ENCODE peak calls at places on chromosomes 11 and 22, in four cellular contexts. B, I, Q and V are unnamed samples.

GRCh38 chr11:66886671-66887221 is 29.9 kb downstream of the LRFN4 start:
- DNase-seq in I (peak), B (no peak), Q (no peak), V (no peak)

GRCh38 chr22:17570851-17571631 is 7.7 kb downstream of the SLC25A18 start:
- DNase-seq in Q (peak), I (peak), B (peak), V (peak)

GRCh38 chr11:58576792-58577440 is 1.3 kb upstream of the LPXN start:
- DNase-seq in Q (no peak), I (peak), B (no peak), V (no peak)

GRCh38 chr22:38820021-38820420 is 23.8 kb downstream of the NPTXR start:
- DNase-seq in B (no peak), Q (no peak), I (no peak), V (no peak)

GRCh38 chr11:18233912-18234311 is 2.7 kb downstream of the SAA4 start:
- DNase-seq in B (no peak), Q (no peak), I (no peak), V (no peak)

GRCh38 chr22:25966448-25966913 is 202.8 kb upstream of the SEZ6L start:
- DNase-seq in I (no peak), B (no peak), Q (no peak), V (no peak)

GRCh38 chr11:9834281-9834680 is 170.4 kb downstream of the SWAP70 start:
- DNase-seq in I (peak), B (no peak), Q (no peak), V (no peak)

GRCh38 chr22:39717099-39717498 is 146.5 kb downstream of the CACNA1I start:
- DNase-seq in Q (no peak), I (no peak), B (peak), V (no peak)

GRCh38 chr11:824292-824880 is 3.3 kb upstream of the CRACR2B start:
- DNase-seq in Q (no peak), I (no peak), B (no peak), V (no peak)

GRCh38 chr11:17887779-17888178 is 125.1 kb downstream of the SERGEF start:
- DNase-seq in B (no peak), Q (no peak), I (peak), V (peak)

GRCh38 chr11:45852712-45853101 is 5.4 kb downstream of the CRY2 start:
- DNase-seq in Q (no peak), B (no peak), I (no peak), V (no peak)

GRCh38 chr11:45855308-45855707 is 8.0 kb downstream of the CRY2 start:
- DNase-seq in I (no peak), Q (no peak), B (no peak), V (no peak)

GRCh38 chr11:45853616-45854219 is 6.4 kb downstream of the CRY2 start:
- DNase-seq in Q (no peak), I (no peak), B (no peak), V (no peak)

GRCh38 chr11:45850446-45850845 is 3.2 kb downstream of the CRY2 start:
- DNase-seq in B (no peak), I (peak), Q (no peak), V (no peak)

GRCh38 chr11:45852018-45852711 is 4.9 kb downstream of the CRY2 start:
- DNase-seq in I (no peak), Q (no peak), B (no peak), V (no peak)
- TF ChIP-seq CTCF in I (no peak), Q (no peak), B (no peak), V (no peak)

DNA sequence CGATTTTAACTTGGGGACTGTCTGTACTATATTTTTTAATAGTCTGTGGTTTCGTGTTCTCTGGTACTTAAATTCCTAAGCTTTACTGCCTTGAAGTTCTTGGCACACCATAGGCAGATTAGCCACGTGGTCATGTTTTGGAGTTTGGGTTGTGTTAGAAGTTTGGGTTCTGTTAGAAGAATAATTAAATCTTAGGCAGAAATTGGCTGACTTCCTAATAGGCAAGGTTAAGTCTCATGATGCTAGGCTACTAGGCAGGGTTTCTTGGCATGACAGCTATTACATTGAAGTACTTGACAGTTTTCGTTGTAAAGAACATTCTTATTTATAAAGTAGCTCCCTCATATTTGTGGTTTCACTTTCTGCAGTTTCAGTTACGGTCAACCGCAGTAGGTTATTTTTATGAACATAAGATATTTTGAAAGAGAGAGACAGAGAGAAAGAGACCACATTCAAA is 30.0 kb upstream of the MMP7 start:
- DNase-seq in I (peak), Q (no peak), B (no peak), V (peak)
- H3K4me3 ChIP-seq in I (peak), Q (peak), B (peak), V (peak)

DNA sequence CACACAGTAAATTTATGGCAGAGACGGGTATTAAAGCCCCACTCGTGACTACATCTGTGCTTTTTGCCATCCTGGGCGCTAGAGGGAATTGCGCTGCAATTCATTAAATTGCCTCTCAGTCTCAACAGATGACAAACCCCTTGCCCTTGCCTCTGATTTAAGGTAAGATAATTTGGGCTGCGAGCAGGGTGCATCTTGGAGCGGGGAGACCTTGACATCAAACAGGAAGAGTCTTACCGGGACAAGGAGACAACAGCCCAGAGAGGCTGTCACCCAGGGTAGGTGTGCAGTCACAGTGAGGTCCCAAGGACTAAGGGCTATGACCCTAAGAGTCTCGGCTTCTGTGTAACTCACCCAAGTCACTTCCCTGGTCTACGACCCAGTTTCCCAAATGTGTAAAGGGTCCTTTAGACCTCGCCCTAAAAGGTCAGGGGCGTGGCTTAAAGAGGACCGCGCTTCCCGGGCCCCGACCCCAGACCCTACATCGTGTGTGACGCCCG is 427 bp upstream of the TOM1 start:
- DNase-seq in Q (no peak), B (no peak), I (peak), V (no peak)
- TF ChIP-seq CTCF in Q (no peak), B (no peak), I (no peak), V (peak)

GRCh38 chr22:45977551-45978274 is 751 bp upstream of the WNT7B start:
- DNase-seq in Q (no peak), B (no peak), I (no peak), V (no peak)
- H3K4me3 ChIP-seq in Q (no peak), B (peak), I (no peak), V (no peak)

GRCh38 chr11:117771197-117771596 is 25.8 kb downstream of the DSCAML1 start:
- DNase-seq in B (no peak), Q (no peak), I (no peak), V (no peak)

GRCh38 chr11:117771841-117772240 is 25.2 kb downstream of the DSCAML1 start:
- DNase-seq in B (no peak), I (no peak), Q (no peak), V (no peak)

GRCh38 chr11:117768506-117768905 is 28.5 kb downstream of the DSCAML1 start:
- DNase-seq in Q (no peak), I (no peak), B (no peak), V (no peak)

GRCh38 chr11:117767071-117767470 is 29.9 kb downstream of the DSCAML1 start:
- DNase-seq in Q (no peak), B (no peak), I (no peak), V (no peak)

DNA sequence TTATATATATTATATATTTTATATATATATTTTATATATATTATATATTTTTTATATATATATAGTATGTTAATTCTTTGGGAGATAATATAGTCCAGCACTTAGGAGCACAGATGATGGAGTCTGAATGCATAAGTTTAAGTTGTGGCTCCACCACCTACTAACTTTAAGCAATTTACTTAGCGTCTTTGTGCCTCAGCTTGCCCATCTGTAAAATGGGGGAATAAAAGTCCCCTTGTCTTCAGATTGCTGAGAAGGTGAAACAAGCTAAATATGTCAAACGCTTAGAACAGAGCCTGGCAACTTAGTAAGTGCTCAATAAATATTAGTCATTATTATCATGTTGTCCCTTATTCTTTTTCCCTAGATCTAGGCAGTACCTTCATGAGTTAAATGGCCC is 27.5 kb downstream of the DSCAML1 start:
- DNase-seq in Q (no peak), I (no peak), B (no peak), V (no peak)
- TF ChIP-seq CTCF in Q (no peak), I (no peak), B (no peak), V (no peak)